ENCODE peak calls at places on chromosomes 7 and 10, in seven cellular contexts. C is lower lobe of right lung; O is thoracic aorta; R is tibial artery; S is cardiac muscle cell; Z is PC-3; W is CD4-positive, alpha-beta T cell. U is an unnamed sample.

GRCh38 chr10:110358869-110359629 is 54.3 kb upstream of the SMNDC1 start:
- DNase-seq in C (no peak), O (no peak), R (no peak), S (peak; percentile 48), Z (peak; percentile 81), W (no peak), U (no peak)

GRCh38 chr10:33334170-33334838 is at the start of gene NRP1:
- DNase-seq in C (peak; percentile 57), O (no peak), R (peak; percentile 72), S (peak; percentile 49), Z (peak; percentile 97), W (no peak), U (peak; percentile 40)

GRCh38 chr10:110321869-110322620 is 17.3 kb upstream of the SMNDC1 start:
- DNase-seq in C (no peak), O (no peak), R (no peak), S (no peak), Z (no peak), W (no peak), U (no peak)

GRCh38 chr10:33240265-33240664 is 94.2 kb downstream of the NRP1 start:
- DNase-seq in C (no peak), O (no peak), R (no peak), S (no peak), Z (no peak), W (no peak), U (no peak)

GRCh38 chr7:54015251-54015650 is 526.9 kb upstream of the VSTM2A start:
- DNase-seq in C (no peak), O (no peak), R (no peak), S (no peak), Z (no peak), W (no peak), U (no peak)

GRCh38 chr7:510061-510481 is 9.6 kb downstream of the PDGFA start:
- DNase-seq in C (peak; percentile 38), O (no peak), R (peak; percentile 60), S (no peak), Z (no peak), W (no peak), U (no peak)

GRCh38 chr7:151796091-151796870 is 80.6 kb downstream of the PRKAG2 start:
- DNase-seq in C (peak; percentile 61), O (no peak), R (no peak), S (no peak), Z (peak; percentile 90), W (no peak), U (no peak)

GRCh38 chr10:120205368-120206018 is 251.5 kb upstream of the PLPP4 start:
- DNase-seq in C (no peak), O (no peak), R (no peak), S (no peak), Z (no peak), W (no peak), U (no peak)

GRCh38 chr7:150879345-150879744 is 27.0 kb downstream of the AOC1 start:
- DNase-seq in C (no peak), O (no peak), R (no peak), S (no peak), Z (peak; percentile 4), W (no peak), U (no peak)

GRCh38 chr10:71731791-71732190 is 12.2 kb upstream of the C10orf105 start:
- DNase-seq in C (no peak), O (no peak), R (no peak), S (no peak), Z (no peak), W (no peak), U (no peak)

GRCh38 chr7:157556339-157556944 is 219.6 kb downstream of the DNAJB6 start:
- DNase-seq in C (no peak), O (no peak), R (peak; percentile 10), S (no peak), Z (no peak), W (peak; percentile 0), U (no peak)

GRCh38 chr10:122258136-122259074 is 12.7 kb upstream of the BTBD16 start:
- DNase-seq in C (no peak), O (no peak), R (peak; percentile 55), S (peak; percentile 34), Z (no peak), W (no peak), U (no peak)

GRCh38 chr7:1716263-1717094 is 46.4 kb downstream of the ELFN1 start:
- DNase-seq in C (no peak), O (no peak), R (no peak), S (peak; percentile 28), Z (peak; percentile 82), W (no peak), U (no peak)

GRCh38 chr10:46020871-46021553 is 9.4 kb downstream of the NCOA4 start:
- DNase-seq in C (no peak), O (no peak), R (no peak), S (no peak), Z (no peak), W (no peak), U (no peak)

GRCh38 chr10:14953452-14954000 is 370 bp downstream of the DCLRE1C start:
- DNase-seq in C (peak; percentile 76), O (peak; percentile 7), R (no peak), S (peak; percentile 84), Z (peak; percentile 12), W (no peak), U (peak; percentile 28)

DNA sequence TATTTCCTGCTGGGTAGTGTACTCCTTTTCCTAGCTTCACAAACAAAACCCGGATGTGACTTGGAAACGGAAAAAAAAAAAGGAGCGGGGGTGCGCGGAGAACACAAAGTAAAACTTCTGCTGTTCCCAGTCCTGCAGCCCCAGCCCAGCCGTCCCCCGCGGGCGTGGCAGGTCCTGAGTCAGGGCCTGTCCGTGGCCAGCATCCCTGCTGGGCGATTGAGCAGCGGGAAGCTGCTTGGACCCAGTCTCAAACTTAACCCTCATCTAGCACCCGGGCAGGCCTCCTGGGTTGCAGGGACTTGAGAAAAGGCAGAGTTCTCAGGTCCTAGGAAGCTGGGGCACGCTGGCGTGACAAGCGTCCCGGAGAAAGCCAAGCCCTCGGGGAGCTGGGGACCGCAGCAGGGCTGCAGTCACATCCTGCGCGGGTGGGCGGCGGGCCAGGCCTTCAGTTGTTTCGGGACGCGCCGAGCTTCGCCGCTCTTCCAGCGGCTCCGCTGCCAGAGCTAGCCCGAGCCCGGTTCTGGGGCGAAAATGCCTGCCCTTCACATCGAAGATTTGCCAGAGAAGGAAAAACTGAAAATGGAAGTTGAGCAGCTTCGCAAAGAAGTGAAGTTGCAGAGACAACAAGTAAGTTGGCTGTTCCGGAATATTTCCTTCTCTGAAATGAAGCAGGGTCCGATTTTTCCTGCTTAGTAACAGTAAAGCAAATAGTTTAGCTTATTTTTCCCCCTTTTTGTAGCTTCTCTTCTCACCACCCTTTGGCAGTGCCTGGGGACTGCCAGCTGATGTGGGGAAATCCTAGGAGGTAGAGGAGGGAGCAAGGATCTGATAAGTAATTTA is at the start of gene GNG11:
- DNase-seq in C (peak; percentile 74), O (peak; percentile 14), R (peak; percentile 88), S (peak; percentile 82), Z (peak; percentile 65), W (peak; percentile 32), U (peak; percentile 61)
- H3K27ac ChIP-seq in C (peak within 1 kb of the TSS; percentile 85), O (peak within 1 kb of the TSS; percentile 91), R (peak within 1 kb of the TSS; percentile 91), S (peak within 1 kb of the TSS; percentile 63), Z (peak within 1 kb of the TSS; percentile 68), W (no peak within 1 kb of the TSS), U (peak within 1 kb of the TSS; percentile 91)

GRCh38 chr10:29470843-29471482 is 163.8 kb downstream of the SVIL start:
- DNase-seq in C (no peak), O (no peak), R (no peak), S (no peak), Z (peak; percentile 16), W (no peak), U (no peak)

GRCh38 chr10:29471483-29471859 is 163.3 kb downstream of the SVIL start:
- DNase-seq in C (no peak), O (no peak), R (no peak), S (no peak), Z (peak; percentile 87), W (no peak), U (no peak)

GRCh38 chr10:29472268-29473086 is 162.3 kb downstream of the SVIL start:
- DNase-seq in C (no peak), O (no peak), R (no peak), S (no peak), Z (no peak), W (no peak), U (no peak)

GRCh38 chr10:29469481-29470354 is 165.1 kb downstream of the SVIL start:
- DNase-seq in C (no peak), O (no peak), R (no peak), S (no peak), Z (no peak), W (no peak), U (no peak)

DNA sequence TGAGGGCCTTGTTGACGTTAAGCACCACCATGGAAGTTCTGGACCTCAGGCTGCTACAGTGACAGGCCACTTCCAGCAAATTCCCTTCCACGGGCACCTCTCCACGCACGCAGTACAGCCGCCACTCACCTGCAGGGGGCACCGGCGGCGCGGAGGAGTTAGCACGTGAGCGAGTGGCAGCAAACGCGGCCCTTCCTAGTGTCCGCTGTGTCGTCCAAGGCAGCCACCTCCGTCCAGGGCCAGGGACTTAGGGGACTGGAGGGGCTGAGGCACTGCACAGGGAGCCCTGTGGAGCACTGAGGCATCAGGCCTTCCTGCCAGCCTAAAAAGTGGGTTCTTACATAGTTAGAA is 164.4 kb downstream of the SVIL start:
- DNase-seq in C (no peak), O (no peak), R (no peak), S (peak; percentile 39), Z (no peak), W (no peak), U (no peak)
- TF ChIP-seq CTCF in C (no peak), O (peak; percentile 48), R (peak; percentile 45), S (peak; percentile 36), Z (peak; percentile 51), W (no peak), U (no peak)

DNA sequence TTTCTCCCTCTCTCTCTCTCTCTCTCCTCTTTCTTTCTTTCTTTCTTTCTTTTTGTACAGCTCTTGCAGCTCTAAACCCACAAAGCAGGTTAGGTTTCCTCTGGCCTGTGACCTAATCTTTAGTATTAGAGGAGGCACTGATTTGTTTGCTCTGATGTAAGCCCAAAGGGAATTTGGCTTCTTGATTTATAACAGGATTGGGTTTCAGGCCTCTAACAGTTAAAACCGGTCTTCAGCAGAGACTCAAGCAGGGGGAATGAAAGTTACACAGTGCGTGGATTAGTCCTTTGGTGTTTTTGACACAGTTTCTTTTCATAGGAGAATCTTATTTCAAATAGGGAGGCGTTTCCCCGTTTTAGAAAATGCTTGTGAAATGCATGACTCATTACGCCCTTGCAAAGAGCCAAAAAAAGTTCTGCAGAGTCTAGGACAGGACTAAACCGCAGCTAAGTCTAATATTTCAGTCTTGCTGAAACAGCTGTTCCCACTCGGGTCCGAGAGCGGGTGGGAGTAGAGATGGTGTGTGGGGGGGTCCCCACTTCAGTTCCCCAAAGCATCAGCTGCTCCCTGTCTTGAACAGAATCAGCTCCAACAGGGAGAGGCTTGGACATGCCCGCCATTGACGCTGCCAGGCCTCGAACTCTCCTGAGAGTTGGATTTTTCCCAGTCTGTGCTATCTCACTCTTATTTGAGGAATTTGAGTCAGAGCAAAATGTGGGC is 296.5 kb upstream of the PITRM1 start:
- DNase-seq in C (peak; percentile 67), O (peak; percentile 28), R (peak; percentile 80), S (no peak), Z (peak; percentile 83), W (no peak), U (peak; percentile 64)
- H3K27ac ChIP-seq in C (peak overlapping the region; percentile 86), O (peak overlapping the region; percentile 90), R (peak overlapping the region; percentile 82), S (no peak overlapping the region), Z (peak overlapping the region; percentile 100), W (no peak overlapping the region), U (peak overlapping the region; percentile 95)

DNA sequence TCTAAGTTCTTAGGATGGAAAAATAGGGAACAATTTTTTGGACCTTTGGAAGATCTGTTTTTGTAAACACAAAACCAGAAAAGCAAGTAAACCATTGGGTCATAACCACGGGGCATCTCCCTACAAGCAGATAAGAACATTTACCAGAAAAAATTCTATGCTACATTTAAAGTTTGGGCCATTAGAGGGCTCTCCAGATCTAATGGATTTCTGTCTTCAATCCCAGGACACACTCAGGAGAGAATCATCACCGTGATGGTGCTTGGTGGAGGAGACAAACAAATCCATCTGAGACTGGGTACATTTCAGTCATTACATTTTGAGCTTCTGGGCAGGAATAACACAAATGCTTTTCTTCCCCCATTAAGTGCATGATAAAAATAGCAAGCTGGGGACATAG is 178.4 kb upstream of the TARP start:
- DNase-seq in C (no peak), O (no peak), R (no peak), S (peak; percentile 26), Z (peak; percentile 62), W (no peak), U (no peak)
- TF ChIP-seq CTCF in C (no peak), O (no peak), R (no peak), S (peak; percentile 42), Z (peak; percentile 57), W (no peak), U (no peak)